ENCODE peak calls at places on chromosomes 11 and 22, in six cellular contexts. One of them, this sample, is unnamed.

GRCh38 chr11:76523147-76523546 is 78.3 kb downstream of the EMSY start:
- DNase-seq in stimulated activated naive CD8-positive, alpha-beta T cell treated with anti-CD3 and anti-CD28 coated beads, Interleukin-15, Interleukin-2, amounts not matched to agents 100 U/mL and 50 U/mL, for 24 hours: no peak
- DNase-seq in left cardiac atrium: no peak
- DNase-seq in AG20443: no peak
- DNase-seq in activated CD4-positive, alpha-beta T cell treated with anti-CD3 and anti-CD28 coated beads for 24 hours: no peak
- DNase-seq in HCT116: no peak
- DNase-seq in this sample: no peak

GRCh38 chr22:34160117-34160758 is 240.0 kb upstream of the LARGE1 start:
- DNase-seq in stimulated activated naive CD8-positive, alpha-beta T cell treated with anti-CD3 and anti-CD28 coated beads, Interleukin-15, Interleukin-2, amounts not matched to agents 100 U/mL and 50 U/mL, for 24 hours: no peak
- DNase-seq in left cardiac atrium: no peak
- DNase-seq in AG20443: no peak
- DNase-seq in activated CD4-positive, alpha-beta T cell treated with anti-CD3 and anti-CD28 coated beads for 24 hours: no peak
- DNase-seq in HCT116: no peak
- DNase-seq in this sample: no peak

GRCh38 chr22:22479116-22479515 is 29.4 kb downstream of the ZNF280B start:
- DNase-seq in stimulated activated naive CD8-positive, alpha-beta T cell treated with anti-CD3 and anti-CD28 coated beads, Interleukin-15, Interleukin-2, amounts not matched to agents 100 U/mL and 50 U/mL, for 24 hours: no peak
- DNase-seq in left cardiac atrium: no peak
- DNase-seq in AG20443: no peak
- DNase-seq in activated CD4-positive, alpha-beta T cell treated with anti-CD3 and anti-CD28 coated beads for 24 hours: no peak
- DNase-seq in HCT116: no peak
- DNase-seq in this sample: no peak

GRCh38 chr22:44935724-44936123 is 74.1 kb downstream of the PHF21B start:
- DNase-seq in stimulated activated naive CD8-positive, alpha-beta T cell treated with anti-CD3 and anti-CD28 coated beads, Interleukin-15, Interleukin-2, amounts not matched to agents 100 U/mL and 50 U/mL, for 24 hours: no peak
- DNase-seq in left cardiac atrium: no peak
- DNase-seq in AG20443: no peak
- DNase-seq in activated CD4-positive, alpha-beta T cell treated with anti-CD3 and anti-CD28 coated beads for 24 hours: no peak
- DNase-seq in HCT116: no peak
- DNase-seq in this sample: no peak

GRCh38 chr11:6635082-6635932 is 16.1 kb upstream of the TPP1 start:
- DNase-seq in stimulated activated naive CD8-positive, alpha-beta T cell treated with anti-CD3 and anti-CD28 coated beads, Interleukin-15, Interleukin-2, amounts not matched to agents 100 U/mL and 50 U/mL, for 24 hours: no peak
- DNase-seq in left cardiac atrium: peak; percentile 80
- DNase-seq in AG20443: no peak
- DNase-seq in activated CD4-positive, alpha-beta T cell treated with anti-CD3 and anti-CD28 coated beads for 24 hours: no peak
- DNase-seq in HCT116: no peak
- DNase-seq in this sample: peak; percentile 58

GRCh38 chr11:46064221-46064620 is 57.0 kb downstream of the PHF21A start:
- DNase-seq in stimulated activated naive CD8-positive, alpha-beta T cell treated with anti-CD3 and anti-CD28 coated beads, Interleukin-15, Interleukin-2, amounts not matched to agents 100 U/mL and 50 U/mL, for 24 hours: no peak
- DNase-seq in left cardiac atrium: no peak
- DNase-seq in AG20443: peak; percentile 36
- DNase-seq in activated CD4-positive, alpha-beta T cell treated with anti-CD3 and anti-CD28 coated beads for 24 hours: no peak
- DNase-seq in HCT116: no peak
- DNase-seq in this sample: no peak

GRCh38 chr11:127612602-127613001 is 612.0 kb upstream of the KIRREL3 start:
- DNase-seq in stimulated activated naive CD8-positive, alpha-beta T cell treated with anti-CD3 and anti-CD28 coated beads, Interleukin-15, Interleukin-2, amounts not matched to agents 100 U/mL and 50 U/mL, for 24 hours: no peak
- DNase-seq in left cardiac atrium: no peak
- DNase-seq in AG20443: no peak
- DNase-seq in activated CD4-positive, alpha-beta T cell treated with anti-CD3 and anti-CD28 coated beads for 24 hours: no peak
- DNase-seq in HCT116: no peak
- DNase-seq in this sample: no peak

GRCh38 chr11:73070653-73071052 is 71.5 kb downstream of the FCHSD2 start:
- DNase-seq in stimulated activated naive CD8-positive, alpha-beta T cell treated with anti-CD3 and anti-CD28 coated beads, Interleukin-15, Interleukin-2, amounts not matched to agents 100 U/mL and 50 U/mL, for 24 hours: no peak
- DNase-seq in left cardiac atrium: no peak
- DNase-seq in AG20443: no peak
- DNase-seq in activated CD4-positive, alpha-beta T cell treated with anti-CD3 and anti-CD28 coated beads for 24 hours: no peak
- DNase-seq in HCT116: no peak
- DNase-seq in this sample: no peak

GRCh38 chr22:19719488-19720021 is 3.8 kb upstream of the GP1BB start:
- DNase-seq in stimulated activated naive CD8-positive, alpha-beta T cell treated with anti-CD3 and anti-CD28 coated beads, Interleukin-15, Interleukin-2, amounts not matched to agents 100 U/mL and 50 U/mL, for 24 hours: no peak
- DNase-seq in left cardiac atrium: peak; percentile 15
- DNase-seq in AG20443: no peak
- DNase-seq in activated CD4-positive, alpha-beta T cell treated with anti-CD3 and anti-CD28 coated beads for 24 hours: no peak
- DNase-seq in HCT116: no peak
- DNase-seq in this sample: no peak

GRCh38 chr22:25154686-25154999 is 45.0 kb upstream of the CRYBB3 start:
- DNase-seq in stimulated activated naive CD8-positive, alpha-beta T cell treated with anti-CD3 and anti-CD28 coated beads, Interleukin-15, Interleukin-2, amounts not matched to agents 100 U/mL and 50 U/mL, for 24 hours: no peak
- DNase-seq in left cardiac atrium: no peak
- DNase-seq in AG20443: no peak
- DNase-seq in activated CD4-positive, alpha-beta T cell treated with anti-CD3 and anti-CD28 coated beads for 24 hours: no peak
- DNase-seq in HCT116: no peak
- DNase-seq in this sample: no peak

GRCh38 chr22:43985532-43985931 is 30.3 kb downstream of the SAMM50 start:
- DNase-seq in stimulated activated naive CD8-positive, alpha-beta T cell treated with anti-CD3 and anti-CD28 coated beads, Interleukin-15, Interleukin-2, amounts not matched to agents 100 U/mL and 50 U/mL, for 24 hours: no peak
- DNase-seq in left cardiac atrium: no peak
- DNase-seq in AG20443: no peak
- DNase-seq in activated CD4-positive, alpha-beta T cell treated with anti-CD3 and anti-CD28 coated beads for 24 hours: no peak
- DNase-seq in HCT116: no peak
- DNase-seq in this sample: no peak

GRCh38 chr11:69664103-69664775 is 10.9 kb downstream of the LTO1 start:
- DNase-seq in stimulated activated naive CD8-positive, alpha-beta T cell treated with anti-CD3 and anti-CD28 coated beads, Interleukin-15, Interleukin-2, amounts not matched to agents 100 U/mL and 50 U/mL, for 24 hours: no peak
- DNase-seq in left cardiac atrium: no peak
- DNase-seq in AG20443: no peak
- DNase-seq in activated CD4-positive, alpha-beta T cell treated with anti-CD3 and anti-CD28 coated beads for 24 hours: no peak
- DNase-seq in HCT116: no peak
- DNase-seq in this sample: no peak

GRCh38 chr11:3781423-3781822 is 15.9 kb downstream of the NUP98 start:
- DNase-seq in stimulated activated naive CD8-positive, alpha-beta T cell treated with anti-CD3 and anti-CD28 coated beads, Interleukin-15, Interleukin-2, amounts not matched to agents 100 U/mL and 50 U/mL, for 24 hours: no peak
- DNase-seq in left cardiac atrium: no peak
- DNase-seq in AG20443: peak; percentile 32
- DNase-seq in activated CD4-positive, alpha-beta T cell treated with anti-CD3 and anti-CD28 coated beads for 24 hours: no peak
- DNase-seq in HCT116: no peak
- DNase-seq in this sample: no peak

GRCh38 chr11:75142714-75143419 is 8.0 kb upstream of the SLCO2B1 start:
- DNase-seq in stimulated activated naive CD8-positive, alpha-beta T cell treated with anti-CD3 and anti-CD28 coated beads, Interleukin-15, Interleukin-2, amounts not matched to agents 100 U/mL and 50 U/mL, for 24 hours: peak; percentile 74
- DNase-seq in left cardiac atrium: peak; percentile 88
- DNase-seq in AG20443: peak; percentile 98
- DNase-seq in activated CD4-positive, alpha-beta T cell treated with anti-CD3 and anti-CD28 coated beads for 24 hours: peak; percentile 62
- DNase-seq in HCT116: peak; percentile 84
- DNase-seq in this sample: peak; percentile 82

GRCh38 chr11:86551286-86551685 is 121.1 kb downstream of the ME3 start:
- DNase-seq in stimulated activated naive CD8-positive, alpha-beta T cell treated with anti-CD3 and anti-CD28 coated beads, Interleukin-15, Interleukin-2, amounts not matched to agents 100 U/mL and 50 U/mL, for 24 hours: no peak
- DNase-seq in left cardiac atrium: no peak
- DNase-seq in AG20443: peak; percentile 72
- DNase-seq in activated CD4-positive, alpha-beta T cell treated with anti-CD3 and anti-CD28 coated beads for 24 hours: no peak
- DNase-seq in HCT116: no peak
- DNase-seq in this sample: peak; percentile 12

GRCh38 chr11:46350695-46351094 is 3.4 kb downstream of the DGKZ start:
- DNase-seq in stimulated activated naive CD8-positive, alpha-beta T cell treated with anti-CD3 and anti-CD28 coated beads, Interleukin-15, Interleukin-2, amounts not matched to agents 100 U/mL and 50 U/mL, for 24 hours: no peak
- DNase-seq in left cardiac atrium: no peak
- DNase-seq in AG20443: no peak
- DNase-seq in activated CD4-positive, alpha-beta T cell treated with anti-CD3 and anti-CD28 coated beads for 24 hours: no peak
- DNase-seq in HCT116: no peak
- DNase-seq in this sample: no peak

GRCh38 chr11:61971177-61972111 is 4.0 kb upstream of the FTH1 start:
- DNase-seq in stimulated activated naive CD8-positive, alpha-beta T cell treated with anti-CD3 and anti-CD28 coated beads, Interleukin-15, Interleukin-2, amounts not matched to agents 100 U/mL and 50 U/mL, for 24 hours: peak; percentile 61
- DNase-seq in left cardiac atrium: peak; percentile 97
- DNase-seq in AG20443: peak; percentile 94
- DNase-seq in activated CD4-positive, alpha-beta T cell treated with anti-CD3 and anti-CD28 coated beads for 24 hours: peak; percentile 22
- DNase-seq in HCT116: peak; percentile 88
- DNase-seq in this sample: peak; percentile 96

GRCh38 chr11:72202571-72202970 is 10.6 kb downstream of the FOLR1 start:
- DNase-seq in stimulated activated naive CD8-positive, alpha-beta T cell treated with anti-CD3 and anti-CD28 coated beads, Interleukin-15, Interleukin-2, amounts not matched to agents 100 U/mL and 50 U/mL, for 24 hours: no peak
- DNase-seq in left cardiac atrium: no peak
- DNase-seq in AG20443: no peak
- DNase-seq in activated CD4-positive, alpha-beta T cell treated with anti-CD3 and anti-CD28 coated beads for 24 hours: no peak
- DNase-seq in HCT116: no peak
- DNase-seq in this sample: no peak

GRCh38 chr11:103601230-103601846 is 435.1 kb upstream of the DDI1 start:
- DNase-seq in stimulated activated naive CD8-positive, alpha-beta T cell treated with anti-CD3 and anti-CD28 coated beads, Interleukin-15, Interleukin-2, amounts not matched to agents 100 U/mL and 50 U/mL, for 24 hours: peak; percentile 15
- DNase-seq in left cardiac atrium: no peak
- DNase-seq in AG20443: peak; percentile 78
- DNase-seq in activated CD4-positive, alpha-beta T cell treated with anti-CD3 and anti-CD28 coated beads for 24 hours: peak; percentile 8
- DNase-seq in HCT116: no peak
- DNase-seq in this sample: peak; percentile 58

GRCh38 chr22:41910599-41911291 is 4.1 kb downstream of the SHISA8 start:
- DNase-seq in stimulated activated naive CD8-positive, alpha-beta T cell treated with anti-CD3 and anti-CD28 coated beads, Interleukin-15, Interleukin-2, amounts not matched to agents 100 U/mL and 50 U/mL, for 24 hours: no peak
- DNase-seq in left cardiac atrium: peak; percentile 52
- DNase-seq in AG20443: peak; percentile 76
- DNase-seq in activated CD4-positive, alpha-beta T cell treated with anti-CD3 and anti-CD28 coated beads for 24 hours: no peak
- DNase-seq in HCT116: no peak
- DNase-seq in this sample: no peak

GRCh38 chr11:130088217-130088616 is 18.5 kb downstream of the APLP2 start:
- DNase-seq in stimulated activated naive CD8-positive, alpha-beta T cell treated with anti-CD3 and anti-CD28 coated beads, Interleukin-15, Interleukin-2, amounts not matched to agents 100 U/mL and 50 U/mL, for 24 hours: no peak
- DNase-seq in left cardiac atrium: no peak
- DNase-seq in AG20443: no peak
- DNase-seq in activated CD4-positive, alpha-beta T cell treated with anti-CD3 and anti-CD28 coated beads for 24 hours: no peak
- DNase-seq in HCT116: no peak
- DNase-seq in this sample: no peak

This sample was measured in LoVo.